ENCODE peak calls at places on chromosomes 7 and 10, in four cellular contexts. One of them, this sample, is unnamed.

GRCh38 chr7:83852136-83852535 is 203.2 kb upstream of the SEMA3E start:
- DNase-seq in AG04449: no peak
- DNase-seq in right atrium auricular region: no peak
- DNase-seq in mucosa of descending colon: no peak
- DNase-seq in this sample: no peak

GRCh38 chr10:59181668-59182067 is 5.2 kb downstream of the PHYHIPL start:
- DNase-seq in AG04449: peak; percentile 1
- DNase-seq in mucosa of descending colon: peak; percentile 39
- DNase-seq in right atrium auricular region: no peak
- DNase-seq in this sample: peak; percentile 14

GRCh38 chr7:130063036-130063435 is 7.3 kb upstream of the KLHDC10 start:
- DNase-seq in right atrium auricular region: no peak
- DNase-seq in mucosa of descending colon: peak; percentile 64
- DNase-seq in AG04449: no peak
- DNase-seq in this sample: no peak

GRCh38 chr7:74505426-74506328 is 52.0 kb downstream of the GTF2IRD1 start:
- DNase-seq in right atrium auricular region: no peak
- DNase-seq in AG04449: no peak
- DNase-seq in mucosa of descending colon: no peak
- DNase-seq in this sample: no peak

GRCh38 chr7:37698782-37699181 is 15.2 kb downstream of the GPR141 start:
- DNase-seq in mucosa of descending colon: no peak
- DNase-seq in AG04449: no peak
- DNase-seq in right atrium auricular region: no peak
- DNase-seq in this sample: no peak

GRCh38 chr10:6885284-6885683 is 305.2 kb upstream of the PRKCQ start:
- DNase-seq in right atrium auricular region: no peak
- DNase-seq in AG04449: no peak
- DNase-seq in mucosa of descending colon: no peak
- DNase-seq in this sample: no peak

GRCh38 chr10:84429926-84430520 is 101.6 kb downstream of the CCSER2 start:
- DNase-seq in AG04449: no peak
- DNase-seq in right atrium auricular region: no peak
- DNase-seq in mucosa of descending colon: peak; percentile 83
- DNase-seq in this sample: no peak

GRCh38 chr7:70829221-70830059 is 302.5 kb upstream of the GALNT17 start:
- DNase-seq in mucosa of descending colon: peak; percentile 65
- DNase-seq in AG04449: no peak
- DNase-seq in right atrium auricular region: peak; percentile 60
- DNase-seq in this sample: no peak

GRCh38 chr7:452230-452751 is 67.4 kb downstream of the PDGFA start:
- DNase-seq in mucosa of descending colon: no peak
- DNase-seq in right atrium auricular region: no peak
- DNase-seq in AG04449: no peak
- DNase-seq in this sample: no peak

GRCh38 chr10:92550924-92551323 is 23.0 kb downstream of the IDE start:
- DNase-seq in right atrium auricular region: no peak
- DNase-seq in mucosa of descending colon: no peak
- DNase-seq in AG04449: no peak
- DNase-seq in this sample: no peak

GRCh38 chr7:33970566-33970965 is 65.2 kb downstream of the BMPER start:
- DNase-seq in right atrium auricular region: no peak
- DNase-seq in AG04449: no peak
- DNase-seq in mucosa of descending colon: no peak
- DNase-seq in this sample: no peak

GRCh38 chr7:22675917-22676343 is 51.1 kb upstream of the IL6 start:
- DNase-seq in AG04449: no peak
- DNase-seq in mucosa of descending colon: no peak
- DNase-seq in right atrium auricular region: no peak
- DNase-seq in this sample: no peak

GRCh38 chr10:79022565-79023488 is 45.9 kb upstream of the ZMIZ1 start:
- DNase-seq in mucosa of descending colon: no peak
- DNase-seq in right atrium auricular region: no peak
- DNase-seq in AG04449: no peak
- DNase-seq in this sample: peak; percentile 25

GRCh38 chr7:121832347-121832746 is 40.6 kb upstream of the PTPRZ1 start:
- DNase-seq in mucosa of descending colon: peak; percentile 3
- DNase-seq in right atrium auricular region: no peak
- DNase-seq in AG04449: no peak
- DNase-seq in this sample: no peak

GRCh38 chr10:124604214-124605000 is 139.8 kb downstream of the FAM53B start:
- DNase-seq in right atrium auricular region: no peak
- DNase-seq in AG04449: no peak
- DNase-seq in mucosa of descending colon: no peak
- DNase-seq in this sample: no peak

GRCh38 chr10:62244785-62245595 is 23.7 kb downstream of the RTKN2 start:
- DNase-seq in mucosa of descending colon: peak; percentile 81
- DNase-seq in AG04449: no peak
- DNase-seq in right atrium auricular region: no peak
- DNase-seq in this sample: no peak

GRCh38 chr7:80829527-80829926 is 89.3 kb downstream of the SEMA3C start:
- DNase-seq in right atrium auricular region: no peak
- DNase-seq in mucosa of descending colon: no peak
- DNase-seq in AG04449: no peak
- DNase-seq in this sample: no peak

GRCh38 chr10:27783660-27784059 is 38.0 kb upstream of the MKX start:
- DNase-seq in right atrium auricular region: no peak
- DNase-seq in mucosa of descending colon: peak; percentile 4
- DNase-seq in AG04449: peak; percentile 23
- DNase-seq in this sample: peak; percentile 11

GRCh38 chr10:4902571-4903011 is 60.6 kb upstream of the AKR1C1 start:
- DNase-seq in mucosa of descending colon: no peak
- DNase-seq in right atrium auricular region: no peak
- DNase-seq in AG04449: no peak
- DNase-seq in this sample: peak; percentile 41

GRCh38 chr7:122550545-122550944 is 148.4 kb downstream of the RNF133 start:
- DNase-seq in right atrium auricular region: no peak
- DNase-seq in AG04449: no peak
- DNase-seq in mucosa of descending colon: no peak
- DNase-seq in this sample: no peak

GRCh38 chr7:155506854-155507337 is 39.5 kb downstream of the CNPY1 start:
- DNase-seq in right atrium auricular region: no peak
- DNase-seq in AG04449: no peak
- DNase-seq in mucosa of descending colon: no peak
- DNase-seq in this sample: peak; percentile 4

GRCh38 chr7:107659666-107660065 is 962 bp upstream of the SLC26A4 start:
- DNase-seq in right atrium auricular region: no peak
- DNase-seq in mucosa of descending colon: no peak
- DNase-seq in AG04449: peak; percentile 26
- DNase-seq in this sample: peak; percentile 64

GRCh38 chr7:144834516-144835165 is 1.2 kb downstream of the TPK1 start:
- DNase-seq in mucosa of descending colon: peak; percentile 40
- DNase-seq in AG04449: no peak
- DNase-seq in right atrium auricular region: no peak
- DNase-seq in this sample: no peak

GRCh38 chr10:51020175-51020574 is 54.1 kb upstream of the PRKG1 start:
- DNase-seq in mucosa of descending colon: no peak
- DNase-seq in AG04449: no peak
- DNase-seq in right atrium auricular region: no peak
- DNase-seq in this sample: no peak

GRCh38 chr10:26860026-26860541 is 674 bp downstream of the ABI1 start:
- DNase-seq in AG04449: peak; percentile 23
- DNase-seq in right atrium auricular region: peak; percentile 78
- DNase-seq in mucosa of descending colon: peak; percentile 65
- DNase-seq in this sample: peak; percentile 31

GRCh38 chr7:84204655-84205054 is 10.1 kb upstream of the SEMA3A start:
- DNase-seq in right atrium auricular region: no peak
- DNase-seq in mucosa of descending colon: no peak
- DNase-seq in AG04449: no peak
- DNase-seq in this sample: peak; percentile 75

GRCh38 chr10:43218206-43218950 is 48.5 kb downstream of the RASGEF1A start:
- DNase-seq in right atrium auricular region: no peak
- DNase-seq in AG04449: no peak
- DNase-seq in mucosa of descending colon: no peak
- DNase-seq in this sample: no peak

GRCh38 chr7:151174246-151175046 is 7.0 kb upstream of the GBX1 start:
- DNase-seq in mucosa of descending colon: no peak
- DNase-seq in right atrium auricular region: no peak
- DNase-seq in AG04449: no peak
- DNase-seq in this sample: no peak

GRCh38 chr7:96663457-96663856 is 46.2 kb downstream of the SEM1 start:
- DNase-seq in AG04449: no peak
- DNase-seq in right atrium auricular region: no peak
- DNase-seq in mucosa of descending colon: no peak
- DNase-seq in this sample: no peak

GRCh38 chr10:12360461-12360860 is 11.1 kb downstream of the CAMK1D start:
- DNase-seq in AG04449: no peak
- DNase-seq in mucosa of descending colon: no peak
- DNase-seq in right atrium auricular region: no peak
- DNase-seq in this sample: no peak

GRCh38 chr10:75788394-75789205 is 357.2 kb downstream of the LRMDA start:
- DNase-seq in right atrium auricular region: no peak
- DNase-seq in AG04449: no peak
- DNase-seq in mucosa of descending colon: peak; percentile 19
- DNase-seq in this sample: no peak

GRCh38 chr7:97541188-97541587 is 190.7 kb upstream of the TAC1 start:
- DNase-seq in mucosa of descending colon: no peak
- DNase-seq in AG04449: no peak
- DNase-seq in right atrium auricular region: no peak
- DNase-seq in this sample: no peak

GRCh38 chr10:81215498-81215897 is 659.5 kb upstream of the NRG3 start:
- DNase-seq in AG04449: no peak
- DNase-seq in mucosa of descending colon: no peak
- DNase-seq in right atrium auricular region: no peak
- DNase-seq in this sample: no peak

GRCh38 chr7:150969483-150969874 is 8.6 kb downstream of the KCNH2 start:
- DNase-seq in AG04449: no peak
- DNase-seq in right atrium auricular region: no peak
- DNase-seq in mucosa of descending colon: no peak
- DNase-seq in this sample: no peak

GRCh38 chr10:70440296-70441160 is 953 bp downstream of the NODAL start:
- DNase-seq in AG04449: no peak
- DNase-seq in mucosa of descending colon: no peak
- DNase-seq in right atrium auricular region: no peak
- DNase-seq in this sample: no peak
- H3K4me3 ChIP-seq in AG04449: no peak overlapping the region
- H3K4me3 ChIP-seq in mucosa of descending colon: no peak overlapping the region
- H3K4me3 ChIP-seq in right atrium auricular region: no peak overlapping the region
- H3K4me3 ChIP-seq in this sample: no peak overlapping the region

DNA sequence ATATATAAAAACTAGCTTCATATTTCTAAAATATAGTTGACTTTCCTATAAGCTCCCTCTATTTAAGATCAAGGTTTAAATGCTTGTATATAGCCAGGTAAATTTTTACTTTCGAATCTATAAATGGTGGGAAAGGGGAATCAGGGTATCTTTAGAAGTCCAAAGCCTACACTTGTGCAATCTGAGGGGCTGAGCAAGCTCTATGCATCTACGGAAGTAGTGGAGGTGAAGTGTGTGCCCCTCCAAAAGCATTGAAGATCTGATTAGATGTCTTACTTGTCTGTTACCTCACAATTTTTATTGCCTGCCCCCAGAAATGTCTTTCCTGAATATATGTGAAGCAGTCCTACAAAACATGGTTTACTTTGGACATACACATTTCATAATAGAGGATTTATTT is 1.6 kb downstream of the AKAP9 start:
- DNase-seq in right atrium auricular region: no peak
- DNase-seq in AG04449: no peak
- DNase-seq in mucosa of descending colon: no peak
- DNase-seq in this sample: no peak
- H3K4me3 ChIP-seq in right atrium auricular region: peak overlapping the region; percentile 73
- H3K4me3 ChIP-seq in AG04449: peak overlapping the region; percentile 93
- H3K4me3 ChIP-seq in mucosa of descending colon: no peak overlapping the region
- H3K4me3 ChIP-seq in this sample: peak overlapping the region; percentile 76

GRCh38 chr7:55570218-55570873 is 2.0 kb downstream of the VOPP1 start:
- DNase-seq in right atrium auricular region: no peak
- DNase-seq in AG04449: no peak
- DNase-seq in mucosa of descending colon: no peak
- DNase-seq in this sample: no peak
- H3K4me3 ChIP-seq in right atrium auricular region: no peak overlapping the region
- H3K4me3 ChIP-seq in AG04449: peak overlapping the region; percentile 9
- H3K4me3 ChIP-seq in mucosa of descending colon: no peak overlapping the region
- H3K4me3 ChIP-seq in this sample: peak overlapping the region; percentile 82

DNA sequence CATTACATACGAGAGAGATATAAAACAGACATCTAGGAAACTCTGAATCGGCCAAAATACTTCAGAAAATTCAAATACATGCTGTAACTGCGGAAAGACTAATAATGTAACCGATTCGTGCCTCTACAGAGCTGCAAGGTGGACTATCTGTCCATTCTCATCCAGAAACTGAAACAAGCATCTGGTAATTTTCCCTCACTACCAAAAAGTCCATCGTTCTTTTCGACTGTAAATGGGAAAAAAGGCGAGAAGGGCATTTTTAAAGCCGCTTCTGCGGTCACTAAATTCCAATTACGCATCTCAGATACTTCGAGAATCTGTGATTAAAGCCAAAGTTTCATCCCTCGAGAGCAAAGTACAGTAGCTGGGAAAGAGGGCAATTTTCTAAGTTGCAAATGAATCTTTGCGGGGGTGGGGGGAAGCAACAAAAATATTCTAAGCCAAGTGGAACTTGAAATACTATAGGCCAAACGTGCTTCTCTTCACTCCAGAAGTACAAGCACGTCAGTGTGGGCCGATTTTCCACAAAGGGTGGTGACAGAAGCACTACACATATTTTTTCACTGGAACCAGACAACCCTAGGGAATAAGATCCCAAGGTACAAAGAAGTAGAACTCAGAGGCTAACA is 1.2 kb downstream of the OGA start:
- DNase-seq in AG04449: no peak
- DNase-seq in right atrium auricular region: no peak
- DNase-seq in mucosa of descending colon: no peak
- DNase-seq in this sample: no peak
- H3K4me3 ChIP-seq in AG04449: peak overlapping the region; percentile 99
- H3K4me3 ChIP-seq in right atrium auricular region: peak overlapping the region; percentile 100
- H3K4me3 ChIP-seq in mucosa of descending colon: peak overlapping the region; percentile 96
- H3K4me3 ChIP-seq in this sample: peak overlapping the region; percentile 86

This sample was measured in skeletal muscle cell.